ENCODE peak calls at places on chromosomes 1 and 21, in six cellular contexts. J is NCI-H82, V is uterus, K is HT-29, P is hepatocyte, X is sigmoid colon. B is an unnamed sample.

GRCh38 chr1:44707112-44707881 is 23.7 kb downstream of the RNU5D-1 start:
- DNase-seq in V (no peak), J (no peak), K (no peak), X (no peak), P (peak; percentile 41), B (no peak)

GRCh38 chr21:29715089-29715488 is 224.7 kb downstream of the GRIK1 start:
- DNase-seq in J (no peak), K (no peak), P (no peak), X (no peak), V (no peak), B (no peak)

GRCh38 chr1:31786366-31787060 is 22.4 kb upstream of the ADGRB2 start:
- DNase-seq in P (no peak), K (no peak), X (peak; percentile 70), J (no peak), V (no peak), B (no peak)

GRCh38 chr1:26370591-26371382 is 1.8 kb downstream of the ZNF683 start:
- DNase-seq in X (no peak), P (no peak), J (no peak), V (no peak), K (no peak), B (peak; percentile 61)

GRCh38 chr1:184284900-184285299 is 101.9 kb upstream of the C1orf21 start:
- DNase-seq in X (no peak), K (no peak), V (no peak), J (no peak), P (no peak), B (no peak)

GRCh38 chr1:175665628-175666027 is 77.8 kb downstream of the TNR start:
- DNase-seq in V (no peak), P (peak; percentile 27), J (no peak), K (no peak), X (no peak), B (no peak)

GRCh38 chr1:79323240-79324025 is 316.9 kb upstream of the ADGRL4 start:
- DNase-seq in X (no peak), P (peak; percentile 34), J (no peak), V (no peak), K (peak; percentile 38), B (no peak)

GRCh38 chr21:35922618-35923017 is 137.7 kb downstream of the SETD4 start:
- DNase-seq in V (no peak), K (no peak), P (no peak), J (no peak), X (no peak), B (no peak)

GRCh38 chr1:206524739-206525364 is 17.5 kb downstream of the RASSF5 start:
- DNase-seq in K (no peak), J (no peak), V (no peak), P (no peak), X (peak; percentile 52), B (no peak)

GRCh38 chr1:112011231-112011630 is 21.8 kb upstream of the KCND3 start:
- DNase-seq in V (peak; percentile 36), J (no peak), X (peak; percentile 76), P (peak; percentile 32), K (no peak), B (no peak)

GRCh38 chr1:157968503-157968902 is 24.9 kb upstream of the KIRREL1 start:
- DNase-seq in J (peak; percentile 48), V (peak; percentile 16), P (no peak), X (peak; percentile 74), K (peak; percentile 33), B (no peak)

GRCh38 chr1:108049083-108049819 is 84.3 kb upstream of the VAV3 start:
- DNase-seq in X (peak; percentile 63), V (no peak), J (peak; percentile 42), P (peak; percentile 25), K (peak; percentile 20), B (peak; percentile 38)

GRCh38 chr1:6965914-6966241 is 180.6 kb downstream of the CAMTA1 start:
- DNase-seq in X (no peak), K (no peak), P (no peak), J (no peak), V (no peak), B (no peak)

GRCh38 chr1:245549981-245550701 is 395.4 kb downstream of the KIF26B start:
- DNase-seq in K (no peak), P (no peak), V (no peak), X (no peak), J (no peak), B (no peak)

GRCh38 chr1:19340387-19340937 is 28.3 kb downstream of the SLC66A1 start:
- DNase-seq in V (no peak), P (no peak), K (no peak), J (no peak), X (no peak), B (no peak)

GRCh38 chr21:42515708-42516502 is 2.3 kb downstream of the SLC37A1 start:
- DNase-seq in X (peak; percentile 48), K (peak; percentile 86), J (no peak), V (no peak), P (peak; percentile 65), B (no peak)

GRCh38 chr1:26203642-26204318 is 13.4 kb downstream of the CATSPER4 start:
- DNase-seq in J (peak; percentile 57), V (no peak), P (no peak), X (no peak), K (no peak), B (no peak)

GRCh38 chr21:46153259-46154154 is 1.9 kb downstream of the FTCD start:
- DNase-seq in P (peak; percentile 82), J (peak; percentile 67), V (peak; percentile 74), X (peak; percentile 71), K (peak; percentile 29), B (peak; percentile 34)

GRCh38 chr1:18722270-18722669 is 91.6 kb downstream of the PAX7 start:
- DNase-seq in V (no peak), P (no peak), J (peak; percentile 96), X (no peak), K (no peak), B (no peak)

GRCh38 chr21:42694751-42695150 is 41.3 kb downstream of the PDE9A start:
- DNase-seq in K (no peak), P (no peak), X (peak; percentile 54), V (no peak), J (no peak), B (no peak)

GRCh38 chr1:53740621-53741105 is 1.7 kb upstream of the GLIS1 start:
- DNase-seq in P (no peak), V (no peak), X (no peak), K (no peak), J (no peak), B (no peak)